ENCODE peak calls at places on chromosomes 2 and 18, in five cellular contexts. N is spleen, U is fibroblast of lung, C is right lobe of liver, W is IMR-90. M is an unnamed sample.

GRCh38 chr2:113176696-113177355 is 3.1 kb downstream of the PSD4 start:
- DNase-seq in N (peak; percentile 61), U (no peak), C (no peak), W (no peak), M (no peak)

GRCh38 chr2:88857951-88858406 is 166.5 kb downstream of the RPIA start:
- DNase-seq in N (no peak), U (peak; percentile 6), C (peak; percentile 26), W (peak; percentile 62), M (no peak)

GRCh38 chr2:216665717-216666116 is 29.6 kb downstream of the IGFBP5 start:
- DNase-seq in N (no peak), U (no peak), C (peak; percentile 50), W (no peak), M (peak; percentile 71)

GRCh38 chr2:46179037-46179621 is 118.1 kb upstream of the EPAS1 start:
- DNase-seq in N (peak; percentile 75), U (peak; percentile 97), C (peak; percentile 45), W (peak; percentile 99), M (peak; percentile 68)

GRCh38 chr2:37653093-37653492 is 18.3 kb downstream of the CDC42EP3 start:
- DNase-seq in N (no peak), U (no peak), C (no peak), W (no peak), M (no peak)

GRCh38 chr2:98654702-98655488 is 46.5 kb downstream of the UNC50 start:
- DNase-seq in N (no peak), U (no peak), C (no peak), W (no peak), M (no peak)

GRCh38 chr18:48003426-48004349 is 73.2 kb upstream of the SMAD2 start:
- DNase-seq in N (no peak), U (peak; percentile 30), C (no peak), W (no peak), M (no peak)

GRCh38 chr2:30250421-30250820 is 19.1 kb downstream of the LBH start:
- DNase-seq in N (peak; percentile 56), U (no peak), C (no peak), W (no peak), M (no peak)

GRCh38 chr2:226078656-226079055 is 679.1 kb downstream of the NYAP2 start:
- DNase-seq in N (no peak), U (no peak), C (no peak), W (no peak), M (peak; percentile 68)

GRCh38 chr2:233270366-233270765 is 18.9 kb downstream of the ATG16L1 start:
- DNase-seq in N (no peak), U (no peak), C (no peak), W (no peak), M (no peak)

DNA sequence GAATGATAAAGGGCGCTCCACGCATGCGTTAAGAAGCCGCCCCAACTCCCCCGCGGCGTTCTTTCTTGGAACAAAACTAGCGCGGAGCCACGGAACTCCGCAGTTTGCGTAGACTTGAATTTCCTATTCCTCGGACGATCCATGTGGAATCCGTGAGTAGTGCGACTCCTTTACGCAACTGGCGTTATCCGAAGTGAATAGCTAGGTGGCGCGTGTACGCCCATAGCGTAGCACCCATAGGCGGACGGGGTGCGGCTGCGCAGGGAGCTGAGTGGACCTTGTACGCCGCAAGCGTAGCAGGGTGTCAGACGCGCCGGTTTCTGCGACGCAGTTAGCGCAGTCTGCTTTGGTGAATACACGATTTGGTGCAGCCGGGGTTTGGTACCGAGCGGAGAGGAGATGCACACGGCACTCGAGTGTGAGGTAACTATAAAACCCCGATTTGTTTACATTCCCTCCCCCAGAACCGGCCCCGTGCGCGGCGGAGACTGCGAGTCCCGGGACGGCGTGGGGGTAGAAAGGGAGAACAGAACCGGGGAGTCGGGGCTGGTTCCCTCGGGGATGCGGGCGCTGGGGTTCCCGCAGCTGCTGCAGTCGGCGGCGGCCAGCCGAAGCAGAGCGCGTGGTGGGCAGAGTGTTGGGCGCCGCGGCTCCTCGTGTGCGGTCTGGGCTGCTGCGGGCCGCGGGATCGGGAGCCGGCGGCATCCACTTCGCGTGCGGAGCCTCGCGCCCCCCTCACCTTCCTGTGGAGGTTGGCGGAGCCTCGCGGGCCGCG is at the start of gene SLC39A10:
- DNase-seq in N (peak; percentile 100), U (peak; percentile 99), C (peak; percentile 95), W (peak; percentile 98), M (peak; percentile 95)
- TF ChIP-seq CTCF in N (no peak), U (no peak), C (no peak), W (peak; percentile 20), M (peak; percentile 48)

GRCh38 chr18:6951336-6952090 is 166.1 kb downstream of the LAMA1 start:
- DNase-seq in N (no peak), U (no peak), C (no peak), W (no peak), M (no peak)
- H3K27me3 ChIP-seq in N (no peaks in the 10 kb centered on the region), U (no peaks in the 10 kb centered on the region), C (no peaks in the 10 kb centered on the region), W (no peaks in the 10 kb centered on the region), M (no peaks in the 10 kb centered on the region)

DNA sequence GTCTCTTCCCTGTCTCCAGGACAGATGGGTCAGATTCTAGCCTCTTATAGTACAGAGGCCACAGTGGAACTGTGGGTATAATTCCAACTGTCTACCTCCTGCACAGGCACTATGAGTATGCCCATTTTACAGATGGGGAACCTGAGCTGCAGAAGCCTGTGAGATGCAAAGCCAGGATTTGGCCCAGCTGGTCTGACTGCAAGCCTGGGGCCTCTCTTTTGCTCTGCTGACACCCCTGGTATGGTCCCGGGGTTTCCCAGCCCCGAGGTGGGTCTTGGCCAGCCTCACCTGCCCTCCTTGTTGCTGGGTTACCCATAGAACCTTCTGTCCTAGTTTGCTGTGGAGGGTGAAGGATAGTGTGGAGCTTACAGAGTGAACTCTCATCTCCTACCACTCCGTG is 9.8 kb downstream of the HS6ST1 start:
- DNase-seq in N (peak; percentile 58), U (no peak), C (no peak), W (no peak), M (no peak)
- H3K4me1 ChIP-seq in N (peaks cover 31% of the 10 kb centered on the region), U (peaks cover 30% of the 10 kb centered on the region), C (peaks cover 93% of the 10 kb centered on the region), W (peaks cover 82% of the 10 kb centered on the region), M (peaks cover 13% of the 10 kb centered on the region)

GRCh38 chr18:22324191-22325131 is 93.3 kb downstream of the CTAGE1 start:
- DNase-seq in N (peak; percentile 82), U (peak; percentile 34), C (peak; percentile 45), W (no peak), M (no peak)
- TF ChIP-seq CTCF in N (no peak), U (no peak), C (no peak), W (no peak), M (peak; percentile 66)

DNA sequence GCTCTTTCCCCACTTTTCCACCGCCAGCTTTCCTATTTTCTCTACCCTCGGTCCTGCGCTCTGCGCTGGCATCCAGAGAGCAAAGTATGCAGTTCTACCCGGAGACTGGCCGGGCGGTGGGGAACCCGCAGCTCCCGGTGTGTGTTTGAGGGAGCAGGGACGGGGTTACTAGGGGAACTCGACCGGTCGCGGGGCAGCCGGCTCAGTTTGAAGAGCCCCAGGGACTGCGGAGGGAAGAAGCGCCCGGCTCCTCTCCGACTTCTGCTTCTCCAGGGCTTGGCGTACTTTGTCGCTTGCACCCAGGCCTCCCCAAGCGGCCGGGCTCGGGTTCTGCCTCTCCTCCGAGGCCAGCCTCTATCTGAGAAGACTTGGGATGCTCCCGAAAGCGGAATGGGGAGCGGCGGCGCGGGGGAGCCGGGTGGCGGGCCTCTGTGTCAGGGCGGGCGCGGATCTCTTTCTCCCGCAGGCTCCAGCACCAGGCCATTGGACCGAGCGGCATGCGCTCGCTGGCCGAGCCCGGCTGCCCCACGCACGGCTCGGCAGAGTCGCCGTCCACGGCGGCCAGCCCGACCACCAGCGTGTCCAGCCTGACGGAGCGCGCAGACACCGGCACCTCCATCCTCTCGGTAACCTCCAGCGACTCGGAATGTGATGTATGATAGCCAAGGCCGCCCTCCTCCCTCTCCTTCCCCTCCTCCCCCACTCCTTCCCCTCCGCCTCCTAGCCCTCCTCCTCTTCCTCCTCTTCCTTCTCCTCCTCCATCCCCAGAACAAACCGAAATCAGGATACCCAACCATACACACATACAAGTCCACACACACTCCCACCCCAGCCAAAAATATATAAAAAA is 2.8 kb downstream of the SIX3 start:
- DNase-seq in N (peak; percentile 66), U (no peak), C (no peak), W (no peak), M (no peak)
- H3K27me3 ChIP-seq in N (peaks cover 62% of the 10 kb centered on the region), U (peaks cover 88% of the 10 kb centered on the region), C (no peaks in the 10 kb centered on the region), W (peaks cover 98% of the 10 kb centered on the region), M (peaks cover 100% of the 10 kb centered on the region)

GRCh38 chr18:64653068-64653467 is 504.2 kb upstream of the LINC00305 start:
- DNase-seq in N (no peak), U (no peak), C (no peak), W (no peak), M (no peak)
- H3K4me1 ChIP-seq in N (no peaks in the 10 kb centered on the region), U (no peaks in the 10 kb centered on the region), C (no peaks in the 10 kb centered on the region), W (no peaks in the 10 kb centered on the region), M (no peaks in the 10 kb centered on the region)

GRCh38 chr2:123648014-123648413 is 377.1 kb upstream of the CNTNAP5 start:
- DNase-seq in N (no peak), U (no peak), C (no peak), W (no peak), M (no peak)
- TF ChIP-seq CTCF in N (no peak), U (no peak), C (no peak), W (no peak), M (no peak)

DNA sequence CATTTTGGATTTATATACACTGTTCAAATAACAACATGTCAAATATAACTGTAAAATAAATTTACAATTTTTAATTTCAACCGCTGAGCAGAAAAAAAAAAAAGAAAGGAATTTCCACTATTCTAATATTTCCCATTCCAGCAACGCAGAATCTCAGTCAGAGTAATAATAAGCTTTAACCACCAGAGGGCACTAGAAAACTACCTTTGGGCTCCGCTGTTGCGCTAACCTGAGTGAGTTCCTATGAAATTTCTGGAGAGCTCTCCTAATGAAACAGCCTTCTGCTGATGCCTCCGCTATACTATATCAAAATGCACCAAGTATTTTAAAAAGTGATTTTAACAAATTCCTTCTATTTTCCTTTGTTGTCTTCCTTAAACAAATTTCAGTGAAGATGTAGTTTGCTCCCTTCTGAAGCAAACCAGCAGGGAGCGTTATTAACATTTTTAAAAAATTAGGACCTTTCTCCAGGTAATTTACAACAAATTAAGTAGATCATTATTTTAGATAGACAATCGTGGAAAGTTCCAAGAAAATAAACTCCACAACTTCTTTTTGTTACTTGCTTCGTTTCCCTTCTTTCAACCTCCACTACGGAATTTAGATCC is 23.0 kb downstream of the ERMN start:
- DNase-seq in N (no peak), U (peak; percentile 63), C (no peak), W (peak; percentile 44), M (peak; percentile 10)
- H3K27me3 ChIP-seq in N (no peaks in the 10 kb centered on the region), U (no peaks in the 10 kb centered on the region), C (no peaks in the 10 kb centered on the region), W (no peaks in the 10 kb centered on the region), M (no peaks in the 10 kb centered on the region)

GRCh38 chr2:156490467-156490840 is 54.3 kb downstream of the GPD2 start:
- DNase-seq in N (no peak), U (no peak), C (no peak), W (no peak), M (no peak)
- H3K4me1 ChIP-seq in N (no peaks in the 10 kb centered on the region), U (peaks cover 4% of the 10 kb centered on the region), C (no peaks in the 10 kb centered on the region), W (peaks cover 4% of the 10 kb centered on the region), M (peaks cover 15% of the 10 kb centered on the region)

M was measured in foreskin keratinocyte.